ENCODE peak calls at places on chromosomes 2 and 18, in ten cellular contexts. P is spleen, I is stomach, N is fibroblast of pulmonary artery, Y is tibial nerve, U is keratinocyte, D is heart left ventricle, R is OCI-LY7, C is fibroblast of lung, S is mesenchymal stem cell. T is an unnamed sample.

GRCh38 chr2:119715409-119716295 is 36.7 kb downstream of the TMEM177 start:
- DNase-seq in C (no peak), P (peak; percentile 56), S (no peak), R (no peak), Y (no peak), U (no peak), I (no peak), N (no peak), D (no peak), T (no peak)

GRCh38 chr2:60553992-60554648 is 666 bp upstream of the BCL11A start:
- DNase-seq in Y (no peak), R (peak; percentile 69), P (peak; percentile 94), D (peak; percentile 27), U (no peak), C (no peak), N (no peak), I (no peak), S (peak; percentile 40), T (no peak)

GRCh38 chr2:226031078-226031937 is 631.8 kb downstream of the NYAP2 start:
- DNase-seq in N (peak; percentile 79), S (peak; percentile 84), D (peak; percentile 54), I (peak; percentile 31), C (peak; percentile 73), R (no peak), U (no peak), P (peak; percentile 86), Y (peak; percentile 14), T (peak; percentile 2)

GRCh38 chr2:63488118-63488713 is 100.1 kb downstream of the WDPCP start:
- DNase-seq in R (no peak), N (peak; percentile 67), C (peak; percentile 56), P (no peak), I (no peak), S (peak; percentile 39), Y (no peak), U (no peak), D (no peak), T (peak; percentile 13)

GRCh38 chr18:79069792-79070151 is 578 bp downstream of the ATP9B start:
- DNase-seq in N (no peak), D (no peak), R (no peak), U (no peak), S (no peak), P (no peak), I (no peak), C (no peak), Y (no peak), T (no peak)

GRCh38 chr2:20496069-20496468 is 49.2 kb downstream of the RHOB start:
- DNase-seq in S (peak; percentile 78), Y (no peak), D (no peak), U (no peak), P (no peak), C (peak; percentile 28), N (peak; percentile 47), I (no peak), R (no peak), T (no peak)

GRCh38 chr2:136117391-136117841 is 533 bp downstream of the CXCR4 start:
- DNase-seq in P (peak; percentile 92), D (peak; percentile 56), U (no peak), Y (no peak), N (peak; percentile 33), C (peak; percentile 46), I (peak; percentile 48), S (peak; percentile 34), R (peak; percentile 71), T (no peak)

GRCh38 chr2:7127687-7128086 is 210.5 kb downstream of the RNF144A start:
- DNase-seq in N (no peak), S (no peak), D (no peak), R (no peak), I (no peak), Y (no peak), U (no peak), C (no peak), P (no peak), T (no peak)

GRCh38 chr18:46073474-46074331 is 1.6 kb upstream of the PSTPIP2 start:
- DNase-seq in R (peak; percentile 29), D (no peak), U (no peak), Y (peak; percentile 86), S (peak; percentile 68), P (peak; percentile 50), I (peak; percentile 35), C (peak; percentile 74), N (peak; percentile 80), T (peak; percentile 81)

GRCh38 chr2:183780072-183780471 is 655.8 kb downstream of the NUP35 start:
- DNase-seq in P (no peak), S (no peak), U (no peak), D (no peak), I (no peak), R (no peak), C (no peak), N (no peak), Y (no peak), T (no peak)

DNA sequence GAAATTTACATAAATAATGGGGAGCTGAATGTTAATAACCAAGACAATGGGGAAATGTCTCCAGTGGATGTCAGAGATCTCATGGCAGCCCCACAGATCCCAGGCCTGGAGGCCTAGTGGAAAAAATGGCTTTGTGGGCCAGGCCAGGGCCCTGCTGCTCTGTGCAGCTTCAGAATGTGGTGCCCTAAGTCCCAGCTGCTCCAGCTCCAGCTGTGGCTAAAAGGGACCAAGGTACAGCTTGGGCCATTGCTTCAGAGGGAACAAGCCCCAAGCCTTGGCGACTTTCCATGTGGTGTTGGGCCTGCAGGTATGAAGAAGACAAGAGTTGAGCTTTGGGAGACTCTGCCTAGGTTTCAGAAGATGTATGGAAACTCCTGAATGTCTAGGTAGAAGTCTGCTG is 658.2 kb downstream of the NUP35 start:
- DNase-seq in S (no peak), P (no peak), Y (no peak), N (no peak), R (no peak), I (no peak), C (no peak), U (no peak), D (no peak), T (no peak)
- H3K4me3 ChIP-seq in S (no peak overlapping the region), P (no peak overlapping the region), Y (no peak overlapping the region), N (no peak overlapping the region), R (no peak overlapping the region), I (no peak overlapping the region), C (no peak overlapping the region), U (no peak overlapping the region), D (no peak overlapping the region), T (no peak overlapping the region)

GRCh38 chr18:74806073-74806472 is 208.4 kb downstream of the ZNF407 start:
- DNase-seq in C (no peak), P (no peak), S (no peak), R (no peak), Y (no peak), U (no peak), N (no peak), D (no peak), I (peak; percentile 58), T (peak; percentile 83)
- H3K4me3 ChIP-seq in C (no peak overlapping the region), P (no peak overlapping the region), S (no peak overlapping the region), R (no peak overlapping the region), Y (no peak overlapping the region), U (no peak overlapping the region), N (no peak overlapping the region), D (no peak overlapping the region), I (no peak overlapping the region), T (no peak overlapping the region)

GRCh38 chr18:9870431-9871023 is 15.2 kb upstream of the TXNDC2 start:
- DNase-seq in I (no peak), C (no peak), Y (no peak), N (no peak), S (no peak), R (no peak), P (no peak), U (no peak), D (no peak), T (peak; percentile 7)
- H3K4me3 ChIP-seq in I (no peak overlapping the region), C (no peak overlapping the region), Y (no peak overlapping the region), N (no peak overlapping the region), S (no peak overlapping the region), R (no peak overlapping the region), P (no peak overlapping the region), U (no peak overlapping the region), D (no peak overlapping the region), T (no peak overlapping the region)

GRCh38 chr2:219436491-219436890 is 1.8 kb downstream of the SPEG start:
- DNase-seq in N (no peak), P (no peak), R (no peak), U (no peak), I (no peak), S (no peak), C (no peak), D (no peak), Y (no peak), T (no peak)

GRCh38 chr2:219434718-219435525 is at the start of gene SPEG:
- DNase-seq in S (no peak), D (peak; percentile 6), R (no peak), I (no peak), P (peak; percentile 55), N (no peak), C (no peak), Y (no peak), U (no peak), T (no peak)

GRCh38 chr2:219433666-219434467 is 776 bp upstream of the SPEG start:
- DNase-seq in C (peak; percentile 72), R (peak; percentile 42), Y (no peak), D (no peak), N (peak; percentile 55), S (peak; percentile 80), P (peak; percentile 31), I (no peak), U (no peak), T (peak; percentile 22)

GRCh38 chr2:219435701-219436100 is 1.1 kb downstream of the SPEG start:
- DNase-seq in S (no peak), D (peak; percentile 10), U (no peak), P (no peak), N (no peak), Y (no peak), C (no peak), I (no peak), R (no peak), T (no peak)

GRCh38 chr2:219434468-219434717 is 250 bp upstream of the SPEG start:
- DNase-seq in P (peak; percentile 55), C (no peak), N (no peak), I (no peak), S (no peak), D (no peak), R (no peak), Y (no peak), U (no peak), T (no peak)
- H3K4me3 ChIP-seq in P (no peak overlapping the region), C (no peak overlapping the region), N (no peak overlapping the region), I (peak overlapping the region; percentile 33), S (no peak overlapping the region), D (peak overlapping the region; percentile 57), R (no peak overlapping the region), Y (no peak overlapping the region), U (no peak overlapping the region), T (no peak overlapping the region)

DNA sequence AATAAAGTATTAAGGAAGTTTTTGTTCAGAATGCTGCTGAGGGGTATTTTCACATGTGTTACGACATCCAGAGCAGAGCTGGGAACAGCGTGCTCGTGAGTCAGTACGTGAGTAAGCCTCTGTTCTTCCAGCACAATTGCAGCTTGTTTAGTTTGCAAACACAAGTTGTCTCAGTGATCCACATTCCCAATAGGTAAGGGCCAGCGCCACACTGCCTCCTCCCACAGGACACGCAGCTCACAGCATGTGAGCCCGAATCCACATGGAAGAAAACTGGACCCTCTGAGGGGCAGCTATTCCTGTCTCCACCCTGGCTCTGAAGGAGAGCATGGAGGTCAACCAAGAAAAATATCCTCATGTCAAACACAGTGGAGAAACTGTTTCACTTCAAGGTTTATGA is 173.9 kb upstream of the PID1 start:
- DNase-seq in U (peak; percentile 78), D (peak; percentile 14), S (peak; percentile 89), C (peak; percentile 98), R (no peak), P (no peak), N (peak; percentile 99), Y (peak; percentile 71), I (peak; percentile 35), T (no peak)
- H3K4me3 ChIP-seq in U (no peak overlapping the region), D (no peak overlapping the region), S (no peak overlapping the region), C (no peak overlapping the region), R (no peak overlapping the region), P (no peak overlapping the region), N (no peak overlapping the region), Y (no peak overlapping the region), I (no peak overlapping the region), T (no peak overlapping the region)

GRCh38 chr2:74735544-74735943 is 81.5 kb downstream of the SEMA4F start:
- DNase-seq in C (no peak), D (no peak), U (no peak), N (no peak), Y (no peak), P (no peak), R (no peak), I (no peak), S (no peak), T (no peak)
- H3K4me3 ChIP-seq in C (no peak overlapping the region), D (no peak overlapping the region), U (no peak overlapping the region), N (no peak overlapping the region), Y (no peak overlapping the region), P (no peak overlapping the region), R (no peak overlapping the region), I (no peak overlapping the region), S (no peak overlapping the region), T (no peak overlapping the region)